ENCODE peak calls at places on chromosomes 11 and 22, in seven cellular contexts. One of them, this sample, is unnamed.

GRCh38 chr11:70367071-70367470 is 31.3 kb upstream of the CTTN start:
- DNase-seq in H9: no peak
- DNase-seq in mesendoderm: no peak
- DNase-seq in IMR-90: peak; percentile 88
- DNase-seq in mesenchymal stem cell: peak; percentile 77
- DNase-seq in neuronal stem cell: no peak
- DNase-seq in H1: peak; percentile 41
- DNase-seq in this sample: no peak

GRCh38 chr11:65958774-65959420 is 2.6 kb upstream of the SART1 start:
- DNase-seq in H9: no peak
- DNase-seq in mesendoderm: no peak
- DNase-seq in IMR-90: no peak
- DNase-seq in mesenchymal stem cell: no peak
- DNase-seq in neuronal stem cell: no peak
- DNase-seq in H1: no peak
- DNase-seq in this sample: no peak

GRCh38 chr11:1407668-1408067 is 17.9 kb downstream of the BRSK2 start:
- DNase-seq in H9: no peak
- DNase-seq in mesendoderm: no peak
- DNase-seq in IMR-90: no peak
- DNase-seq in mesenchymal stem cell: no peak
- DNase-seq in neuronal stem cell: no peak
- DNase-seq in H1: no peak
- DNase-seq in this sample: no peak

GRCh38 chr11:62713343-62713742 is 5.9 kb downstream of the GNG3 start:
- DNase-seq in H9: no peak
- DNase-seq in mesendoderm: peak; percentile 50
- DNase-seq in IMR-90: no peak
- DNase-seq in mesenchymal stem cell: no peak
- DNase-seq in neuronal stem cell: no peak
- DNase-seq in H1: no peak
- DNase-seq in this sample: peak; percentile 86

GRCh38 chr11:64864473-64865285 is 13.7 kb downstream of the EHD1 start:
- DNase-seq in H9: no peak
- DNase-seq in mesendoderm: no peak
- DNase-seq in IMR-90: peak; percentile 97
- DNase-seq in mesenchymal stem cell: peak; percentile 95
- DNase-seq in neuronal stem cell: no peak
- DNase-seq in H1: no peak
- DNase-seq in this sample: peak; percentile 94

GRCh38 chr11:34356576-34356917 is 1.3 kb downstream of the ABTB2 start:
- DNase-seq in H9: peak; percentile 61
- DNase-seq in mesendoderm: peak; percentile 54
- DNase-seq in IMR-90: peak; percentile 33
- DNase-seq in mesenchymal stem cell: no peak
- DNase-seq in neuronal stem cell: no peak
- DNase-seq in H1: no peak
- DNase-seq in this sample: peak; percentile 18

GRCh38 chr11:75475767-75476650 is 43.0 kb upstream of the KLHL35 start:
- DNase-seq in H9: no peak
- DNase-seq in mesendoderm: no peak
- DNase-seq in IMR-90: peak; percentile 60
- DNase-seq in mesenchymal stem cell: no peak
- DNase-seq in neuronal stem cell: no peak
- DNase-seq in H1: no peak
- DNase-seq in this sample: no peak

GRCh38 chr11:68330700-68331337 is 18.4 kb downstream of the LRP5 start:
- DNase-seq in H9: no peak
- DNase-seq in mesendoderm: no peak
- DNase-seq in IMR-90: no peak
- DNase-seq in mesenchymal stem cell: no peak
- DNase-seq in neuronal stem cell: no peak
- DNase-seq in H1: no peak
- DNase-seq in this sample: no peak

GRCh38 chr22:37280718-37281117 is 1.6 kb upstream of the CYTH4 start:
- DNase-seq in H9: no peak
- DNase-seq in mesendoderm: no peak
- DNase-seq in IMR-90: no peak
- DNase-seq in mesenchymal stem cell: no peak
- DNase-seq in neuronal stem cell: no peak
- DNase-seq in H1: no peak
- DNase-seq in this sample: no peak

GRCh38 chr22:21948824-21949568 is 3.7 kb downstream of the PPM1F start:
- DNase-seq in H9: no peak
- DNase-seq in mesendoderm: no peak
- DNase-seq in IMR-90: no peak
- DNase-seq in mesenchymal stem cell: no peak
- DNase-seq in neuronal stem cell: no peak
- DNase-seq in H1: no peak
- DNase-seq in this sample: no peak

GRCh38 chr11:71488086-71488967 is 35.3 kb downstream of the NADSYN1 start:
- DNase-seq in H9: peak; percentile 49
- DNase-seq in mesendoderm: peak; percentile 97
- DNase-seq in IMR-90: peak; percentile 80
- DNase-seq in mesenchymal stem cell: peak; percentile 38
- DNase-seq in neuronal stem cell: peak; percentile 4
- DNase-seq in H1: no peak
- DNase-seq in this sample: peak; percentile 93

GRCh38 chr11:6249822-6250555 is 9.6 kb upstream of the CCKBR start:
- DNase-seq in H9: no peak
- DNase-seq in mesendoderm: peak; percentile 95
- DNase-seq in IMR-90: peak; percentile 85
- DNase-seq in mesenchymal stem cell: peak; percentile 64
- DNase-seq in neuronal stem cell: no peak
- DNase-seq in H1: no peak
- DNase-seq in this sample: peak; percentile 90

GRCh38 chr22:50526849-50527801 is 1.7 kb upstream of the SCO2 start:
- DNase-seq in H9: peak; percentile 88
- DNase-seq in mesendoderm: peak; percentile 79
- DNase-seq in IMR-90: no peak
- DNase-seq in mesenchymal stem cell: peak; percentile 59
- DNase-seq in neuronal stem cell: no peak
- DNase-seq in H1: peak; percentile 76
- DNase-seq in this sample: peak; percentile 75

GRCh38 chr11:71116435-71117040 is 135.8 kb downstream of the SHANK2 start:
- DNase-seq in H9: no peak
- DNase-seq in mesendoderm: peak; percentile 11
- DNase-seq in IMR-90: no peak
- DNase-seq in mesenchymal stem cell: no peak
- DNase-seq in neuronal stem cell: no peak
- DNase-seq in H1: no peak
- DNase-seq in this sample: no peak

GRCh38 chr11:60594998-60595637 is 79.9 kb downstream of the MS4A13 start:
- DNase-seq in H9: no peak
- DNase-seq in mesendoderm: no peak
- DNase-seq in IMR-90: no peak
- DNase-seq in mesenchymal stem cell: no peak
- DNase-seq in neuronal stem cell: no peak
- DNase-seq in H1: no peak
- DNase-seq in this sample: no peak

GRCh38 chr11:94845622-94846021 is 77.5 kb downstream of the AMOTL1 start:
- DNase-seq in H9: no peak
- DNase-seq in mesendoderm: no peak
- DNase-seq in IMR-90: peak; percentile 89
- DNase-seq in mesenchymal stem cell: peak; percentile 40
- DNase-seq in neuronal stem cell: no peak
- DNase-seq in H1: no peak
- DNase-seq in this sample: no peak

GRCh38 chr11:32081129-32081641 is 9.7 kb upstream of the RCN1 start:
- DNase-seq in H9: no peak
- DNase-seq in mesendoderm: no peak
- DNase-seq in IMR-90: peak; percentile 64
- DNase-seq in mesenchymal stem cell: peak; percentile 52
- DNase-seq in neuronal stem cell: no peak
- DNase-seq in H1: no peak
- DNase-seq in this sample: no peak

GRCh38 chr22:39237276-39238123 is 7.3 kb downstream of the PDGFB start:
- DNase-seq in H9: no peak
- DNase-seq in mesendoderm: no peak
- DNase-seq in IMR-90: no peak
- DNase-seq in mesenchymal stem cell: no peak
- DNase-seq in neuronal stem cell: no peak
- DNase-seq in H1: no peak
- DNase-seq in this sample: no peak

GRCh38 chr11:65606876-65607613 is 7.0 kb downstream of the MAP3K11 start:
- DNase-seq in H9: peak; percentile 99
- DNase-seq in mesendoderm: peak; percentile 100
- DNase-seq in IMR-90: peak; percentile 93
- DNase-seq in mesenchymal stem cell: peak; percentile 97
- DNase-seq in neuronal stem cell: peak; percentile 97
- DNase-seq in H1: peak; percentile 94
- DNase-seq in this sample: peak; percentile 95

GRCh38 chr11:46724088-46724487 is 5.1 kb downstream of the F2 start:
- DNase-seq in H9: no peak
- DNase-seq in mesendoderm: no peak
- DNase-seq in IMR-90: no peak
- DNase-seq in mesenchymal stem cell: no peak
- DNase-seq in neuronal stem cell: no peak
- DNase-seq in H1: no peak
- DNase-seq in this sample: no peak

GRCh38 chr11:46727952-46728658 is 9.1 kb downstream of the F2 start:
- DNase-seq in H9: no peak
- DNase-seq in mesendoderm: no peak
- DNase-seq in IMR-90: no peak
- DNase-seq in mesenchymal stem cell: no peak
- DNase-seq in neuronal stem cell: no peak
- DNase-seq in H1: no peak
- DNase-seq in this sample: no peak

GRCh38 chr11:46725338-46726205 is 6.6 kb downstream of the F2 start:
- DNase-seq in H9: no peak
- DNase-seq in mesendoderm: peak; percentile 9
- DNase-seq in IMR-90: no peak
- DNase-seq in mesenchymal stem cell: no peak
- DNase-seq in neuronal stem cell: no peak
- DNase-seq in H1: no peak
- DNase-seq in this sample: no peak

GRCh38 chr11:46728659-46729040 is 9.6 kb downstream of the F2 start:
- DNase-seq in H9: no peak
- DNase-seq in mesendoderm: no peak
- DNase-seq in IMR-90: no peak
- DNase-seq in mesenchymal stem cell: no peak
- DNase-seq in neuronal stem cell: no peak
- DNase-seq in H1: no peak
- DNase-seq in this sample: no peak

DNA sequence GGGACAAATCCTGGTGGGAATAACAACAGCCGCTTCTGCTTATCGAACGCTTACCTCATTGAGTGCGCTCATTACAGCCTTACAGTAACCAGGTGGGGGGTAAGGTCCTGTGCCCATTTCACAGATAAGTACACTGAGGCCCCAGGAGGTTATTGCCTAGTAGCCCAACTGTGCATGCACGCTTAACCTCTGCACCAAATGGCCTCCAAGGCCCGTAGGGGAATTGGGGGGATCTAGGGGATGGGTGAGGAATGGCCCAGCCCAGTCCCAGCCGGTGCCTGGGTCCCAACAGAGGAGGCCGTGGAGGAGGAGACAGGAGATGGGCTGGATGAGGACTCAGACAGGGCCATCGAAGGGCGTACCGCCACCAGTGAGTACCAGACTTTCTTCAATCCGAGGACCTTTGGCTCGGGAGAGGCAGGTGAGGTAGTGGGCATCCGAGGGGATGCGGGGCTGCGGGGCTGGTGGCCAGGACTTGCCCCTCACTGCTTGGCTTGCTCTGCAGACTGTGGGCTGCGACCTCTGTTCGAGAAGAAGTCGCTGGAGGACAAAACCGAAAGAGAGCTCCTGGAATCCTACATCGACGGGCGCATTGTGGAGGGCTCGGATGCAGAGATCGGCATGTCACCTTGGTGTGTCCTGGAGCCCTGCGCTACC is 7.3 kb downstream of the F2 start:
- DNase-seq in H9: no peak
- DNase-seq in mesendoderm: no peak
- DNase-seq in IMR-90: no peak
- DNase-seq in mesenchymal stem cell: no peak
- DNase-seq in neuronal stem cell: no peak
- DNase-seq in H1: no peak
- DNase-seq in this sample: no peak
- H2AK5ac ChIP-seq in H9: no peak overlapping the region
- H2AK5ac ChIP-seq in mesendoderm: no peak overlapping the region
- H2AK5ac ChIP-seq in IMR-90: no peak overlapping the region
- H2AK5ac ChIP-seq in mesenchymal stem cell: no peak overlapping the region
- H2AK5ac ChIP-seq in neuronal stem cell: no peak overlapping the region
- H2AK5ac ChIP-seq in H1: no peak overlapping the region
- H2AK5ac ChIP-seq in this sample: no peak overlapping the region

DNA sequence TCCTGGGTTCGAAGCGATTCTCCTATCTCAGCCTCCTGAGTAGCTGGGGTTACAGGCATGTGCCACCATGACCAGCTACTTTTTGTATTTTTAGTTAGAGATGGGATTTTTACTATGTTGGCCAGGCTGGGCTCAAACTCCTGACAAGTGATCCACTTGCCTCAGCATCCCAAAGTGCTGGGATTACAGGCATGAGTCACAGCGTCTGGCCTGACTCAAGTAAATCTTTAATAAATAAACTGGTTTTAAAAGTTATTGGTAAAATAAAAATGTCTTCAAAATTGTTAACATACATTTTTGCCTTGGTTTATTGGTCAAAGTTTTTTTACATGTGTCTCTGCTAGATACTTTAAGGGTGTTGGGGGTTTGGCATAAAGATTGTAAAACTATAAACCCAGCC is 7.3 kb upstream of the PES1 start:
- DNase-seq in H9: no peak
- DNase-seq in mesendoderm: no peak
- DNase-seq in IMR-90: peak; percentile 54
- DNase-seq in mesenchymal stem cell: peak; percentile 34
- DNase-seq in neuronal stem cell: no peak
- DNase-seq in H1: no peak
- DNase-seq in this sample: no peak
- H3K4ac ChIP-seq in H9: no peak overlapping the region
- H3K4ac ChIP-seq in mesendoderm: no peak overlapping the region
- H3K4ac ChIP-seq in IMR-90: no peak overlapping the region
- H3K4ac ChIP-seq in mesenchymal stem cell: no peak overlapping the region
- H3K4ac ChIP-seq in neuronal stem cell: no peak overlapping the region
- H3K4ac ChIP-seq in H1: no peak overlapping the region
- H3K4ac ChIP-seq in this sample: no peak overlapping the region

GRCh38 chr11:133988686-133989410 is 32.1 kb upstream of the IGSF9B start:
- DNase-seq in H9: no peak
- DNase-seq in mesendoderm: no peak
- DNase-seq in IMR-90: no peak
- DNase-seq in mesenchymal stem cell: no peak
- DNase-seq in neuronal stem cell: no peak
- DNase-seq in H1: no peak
- DNase-seq in this sample: no peak
- H2AK5ac ChIP-seq in H9: no peak overlapping the region
- H2AK5ac ChIP-seq in mesendoderm: no peak overlapping the region
- H2AK5ac ChIP-seq in IMR-90: no peak overlapping the region
- H2AK5ac ChIP-seq in mesenchymal stem cell: no peak overlapping the region
- H2AK5ac ChIP-seq in neuronal stem cell: peak overlapping the region; percentile 73
- H2AK5ac ChIP-seq in H1: no peak overlapping the region
- H2AK5ac ChIP-seq in this sample: no peak overlapping the region

DNA sequence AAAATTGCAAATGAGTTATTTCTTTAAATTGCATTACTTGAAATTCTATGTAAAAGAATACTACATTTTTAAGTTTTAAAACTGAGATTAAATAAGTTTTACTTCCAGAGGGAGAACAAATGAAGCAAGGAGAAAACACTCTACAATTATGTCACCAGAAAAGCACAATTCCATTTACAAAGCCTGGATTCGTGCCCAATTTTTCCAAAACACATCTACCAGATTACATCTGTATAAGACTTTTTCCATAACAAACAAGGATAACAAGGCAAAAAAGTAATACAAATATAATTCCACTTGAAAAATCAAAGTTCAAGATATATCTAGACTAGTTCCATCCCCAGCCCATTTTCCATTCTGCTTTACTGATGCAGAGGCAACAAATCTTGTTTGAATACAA is 40.5 kb downstream of the MTMR2 start:
- DNase-seq in H9: no peak
- DNase-seq in mesendoderm: no peak
- DNase-seq in IMR-90: no peak
- DNase-seq in mesenchymal stem cell: no peak
- DNase-seq in neuronal stem cell: no peak
- DNase-seq in H1: no peak
- DNase-seq in this sample: no peak
- H3K4ac ChIP-seq in H9: no peak overlapping the region
- H3K4ac ChIP-seq in mesendoderm: no peak overlapping the region
- H3K4ac ChIP-seq in IMR-90: no peak overlapping the region
- H3K4ac ChIP-seq in mesenchymal stem cell: no peak overlapping the region
- H3K4ac ChIP-seq in neuronal stem cell: no peak overlapping the region
- H3K4ac ChIP-seq in H1: no peak overlapping the region
- H3K4ac ChIP-seq in this sample: no peak overlapping the region